ENCODE peak calls at places on chromosome 14, in four cellular contexts. P is IMR-90, L is H9, S is H1. B is an unnamed sample.

GRCh38 chr14:52723514-52724359 is 6.2 kb upstream of the STYX start:
- DNase-seq in P (no peak), L (no peak), S (no peak), B (no peak)

GRCh38 chr14:72651715-72652114 is 242.2 kb downstream of the DPF3 start:
- DNase-seq in P (no peak), L (no peak), S (peak; percentile 23), B (no peak)

GRCh38 chr14:47619397-47619796 is 56.0 kb downstream of the MDGA2 start:
- DNase-seq in P (no peak), L (no peak), S (no peak), B (no peak)

GRCh38 chr14:23171251-23171975 is 12.0 kb downstream of the SLC7A8 start:
- DNase-seq in P (no peak), L (no peak), S (no peak), B (no peak)

GRCh38 chr14:68507544-68508081 is 285.3 kb downstream of the ZFP36L1 start:
- DNase-seq in P (no peak), L (no peak), S (no peak), B (no peak)

GRCh38 chr14:68088463-68088862 is 268.9 kb downstream of the RAD51B start:
- DNase-seq in P (peak; percentile 36), L (no peak), S (no peak), B (no peak)

GRCh38 chr14:86683525-86683924 is 1153.6 kb downstream of the FLRT2 start:
- DNase-seq in P (no peak), L (no peak), S (no peak), B (no peak)

GRCh38 chr14:71143391-71144290 is 236.4 kb downstream of the PCNX1 start:
- DNase-seq in P (peak; percentile 80), L (no peak), S (no peak), B (peak; percentile 88)

GRCh38 chr14:105374389-105374788 is 23.9 kb upstream of the TEX22 start:
- DNase-seq in P (no peak), L (no peak), S (no peak), B (no peak)

GRCh38 chr14:71231521-71232393 is 324.5 kb downstream of the PCNX1 start:
- DNase-seq in P (no peak), L (peak; percentile 70), S (peak; percentile 47), B (peak; percentile 11)

GRCh38 chr14:49051328-49052060 is 534.7 kb downstream of the RPS29 start:
- DNase-seq in P (peak; percentile 86), L (no peak), S (no peak), B (peak; percentile 15)

GRCh38 chr14:55025948-55026347 is 951 bp downstream of the WDHD1 start:
- DNase-seq in P (no peak), L (no peak), S (no peak), B (no peak)

GRCh38 chr14:65704412-65704811 is 291.9 kb downstream of the FUT8 start:
- DNase-seq in P (peak; percentile 75), L (no peak), S (no peak), B (no peak)
- H3K56ac ChIP-seq in P (no peak overlapping the region), L (no peak overlapping the region), S (no peak overlapping the region), B (no peak overlapping the region)

GRCh38 chr14:56135001-56135400 is 16.8 kb downstream of the PELI2 start:
- DNase-seq in P (no peak), L (no peak), S (no peak), B (no peak)

GRCh38 chr14:56137842-56138241 is 19.6 kb downstream of the PELI2 start:
- DNase-seq in P (no peak), L (peak; percentile 34), S (peak; percentile 58), B (peak; percentile 43)

GRCh38 chr14:56135668-56136067 is 17.5 kb downstream of the PELI2 start:
- DNase-seq in P (no peak), L (no peak), S (no peak), B (no peak)

GRCh38 chr14:56138987-56139386 is 20.8 kb downstream of the PELI2 start:
- DNase-seq in P (no peak), L (no peak), S (no peak), B (no peak)

GRCh38 chr14:56136571-56137498 is 18.6 kb downstream of the PELI2 start:
- DNase-seq in P (peak; percentile 40), L (no peak), S (no peak), B (no peak)
- H3K4me1 ChIP-seq in P (peaks cover 15% of the 10 kb centered on the region), L (peaks cover 13% of the 10 kb centered on the region), S (peaks cover 22% of the 10 kb centered on the region), B (peaks cover 2% of the 10 kb centered on the region)

DNA sequence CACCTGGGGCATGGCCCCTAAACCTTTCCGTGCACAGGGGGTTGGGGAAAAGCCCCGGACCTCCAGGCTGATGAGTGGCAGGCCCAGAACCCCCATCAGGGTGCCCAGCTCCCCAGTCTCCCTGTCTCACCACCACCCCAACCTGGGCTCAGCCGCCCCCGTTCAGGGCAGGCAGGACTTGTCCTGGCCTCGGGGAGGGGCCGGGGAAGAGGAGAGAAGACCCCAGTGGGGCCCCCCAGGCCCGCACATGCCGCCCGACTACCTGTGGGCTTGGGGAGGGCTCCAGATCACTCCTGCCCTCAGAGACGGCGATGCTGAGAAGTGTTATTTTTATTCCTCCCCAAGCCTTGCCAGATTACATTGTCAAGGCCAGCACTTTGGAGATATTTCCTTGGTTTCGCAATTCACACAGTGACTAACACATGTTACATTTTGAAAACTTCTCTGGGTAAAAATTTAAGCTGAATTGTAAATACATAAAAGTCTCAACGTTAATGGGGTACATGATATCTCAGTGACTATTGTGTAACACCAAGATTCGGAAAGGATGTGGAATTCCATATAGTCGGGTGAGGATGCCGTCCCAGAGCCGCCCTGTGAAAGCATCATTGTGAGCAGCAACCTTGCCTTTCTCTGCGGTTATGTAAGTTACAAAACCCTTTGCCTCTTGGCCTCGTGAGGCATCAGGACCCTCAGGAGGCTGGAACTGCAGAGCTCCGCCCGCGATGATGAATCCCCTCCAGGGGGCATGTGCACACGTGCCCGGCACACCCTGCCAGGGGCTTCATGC is 85.6 kb upstream of the DIO3 start:
- DNase-seq in P (peak; percentile 81), L (peak; percentile 19), S (no peak), B (no peak)
- H3K27ac ChIP-seq in P (peak overlapping the region; percentile 21), L (no peak overlapping the region), S (no peak overlapping the region), B (no peak overlapping the region)

GRCh38 chr14:58746701-58747100 is 108.9 kb downstream of the DACT1 start:
- DNase-seq in P (no peak), L (no peak), S (no peak), B (no peak)

GRCh38 chr14:58744951-58745350 is 107.2 kb downstream of the DACT1 start:
- DNase-seq in P (no peak), L (no peak), S (no peak), B (peak; percentile 6)

GRCh38 chr14:58746261-58746660 is 108.5 kb downstream of the DACT1 start:
- DNase-seq in P (peak; percentile 92), L (no peak), S (no peak), B (no peak)

GRCh38 chr14:58749066-58749669 is 111.4 kb downstream of the DACT1 start:
- DNase-seq in P (peak; percentile 98), L (no peak), S (no peak), B (no peak)

GRCh38 chr14:58747181-58747580 is 109.4 kb downstream of the DACT1 start:
- DNase-seq in P (peak; percentile 86), L (no peak), S (no peak), B (no peak)
- H3K56ac ChIP-seq in P (no peak overlapping the region), L (no peak overlapping the region), S (no peak overlapping the region), B (no peak overlapping the region)

DNA sequence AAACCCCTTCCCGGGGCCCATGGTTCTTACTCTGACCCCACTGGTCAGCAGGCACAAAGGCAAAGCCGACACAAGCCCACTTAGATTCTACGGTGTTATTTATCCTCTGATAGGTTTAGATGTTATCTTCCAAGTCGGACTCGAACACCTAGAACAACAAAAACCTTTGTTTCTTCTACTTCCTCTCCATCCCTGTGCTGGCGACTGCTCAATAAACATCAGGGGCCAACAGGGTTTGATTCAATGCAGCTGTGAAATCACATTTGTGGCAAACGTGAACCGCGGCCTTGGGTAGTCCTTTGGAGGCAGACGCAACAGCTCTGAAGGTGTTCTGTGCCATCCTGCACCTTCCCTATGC is 87.1 kb downstream of the CHGA start:
- DNase-seq in P (no peak), L (no peak), S (no peak), B (no peak)
- H3K4me1 ChIP-seq in P (peaks cover 6% of the 10 kb centered on the region), L (no peaks in the 10 kb centered on the region), S (peaks cover 3% of the 10 kb centered on the region), B (no peaks in the 10 kb centered on the region)

GRCh38 chr14:50299585-50299984 is 12.4 kb downstream of the L2HGDH start:
- DNase-seq in P (no peak), L (no peak), S (no peak), B (peak; percentile 28)
- H3K27ac ChIP-seq in P (no peak overlapping the region), L (no peak overlapping the region), S (no peak overlapping the region), B (no peak overlapping the region)

GRCh38 chr14:40393143-40393542 is 960.9 kb upstream of the FBXO33 start:
- DNase-seq in P (no peak), L (no peak), S (no peak), B (no peak)
- H3K56ac ChIP-seq in P (no peak overlapping the region), L (no peak overlapping the region), S (no peak overlapping the region), B (no peak overlapping the region)

GRCh38 chr14:24234095-24235020 is 1.6 kb downstream of the GMPR2 start:
- DNase-seq in P (no peak), L (no peak), S (no peak), B (no peak)

GRCh38 chr14:24236689-24237462 is 4.1 kb downstream of the GMPR2 start:
- DNase-seq in P (no peak), L (no peak), S (no peak), B (no peak)

GRCh38 chr14:24238123-24238522 is 4.3 kb downstream of the TINF2 start:
- DNase-seq in P (no peak), L (no peak), S (no peak), B (peak; percentile 7)

GRCh38 chr14:24237463-24237955 is 4.8 kb downstream of the GMPR2 start:
- DNase-seq in P (no peak), L (no peak), S (no peak), B (no peak)

GRCh38 chr14:24235804-24236688 is 3.3 kb downstream of the GMPR2 start:
- DNase-seq in P (no peak), L (no peak), S (no peak), B (no peak)
- H3K4me1 ChIP-seq in P (peaks cover 14% of the 10 kb centered on the region), L (peaks cover 6% of the 10 kb centered on the region), S (peaks cover 2% of the 10 kb centered on the region), B (peaks cover 2% of the 10 kb centered on the region)

GRCh38 chr14:56796259-56796658 is 14.0 kb downstream of the OTX2 start:
- DNase-seq in P (no peak), L (no peak), S (no peak), B (peak; percentile 69)

GRCh38 chr14:56798447-56799326 is 11.6 kb downstream of the OTX2 start:
- DNase-seq in P (no peak), L (peak; percentile 65), S (no peak), B (peak; percentile 95)

GRCh38 chr14:56795284-56795622 is 15.0 kb downstream of the OTX2 start:
- DNase-seq in P (no peak), L (peak; percentile 53), S (no peak), B (no peak)

GRCh38 chr14:56797569-56798446 is 12.5 kb downstream of the OTX2 start:
- DNase-seq in P (no peak), L (peak; percentile 58), S (peak; percentile 79), B (peak; percentile 77)

GRCh38 chr14:56797003-56797568 is 13.2 kb downstream of the OTX2 start:
- DNase-seq in P (no peak), L (no peak), S (peak; percentile 64), B (no peak)
- H3K27ac ChIP-seq in P (no peak overlapping the region), L (no peak overlapping the region), S (no peak overlapping the region), B (peak overlapping the region; percentile 96)

DNA sequence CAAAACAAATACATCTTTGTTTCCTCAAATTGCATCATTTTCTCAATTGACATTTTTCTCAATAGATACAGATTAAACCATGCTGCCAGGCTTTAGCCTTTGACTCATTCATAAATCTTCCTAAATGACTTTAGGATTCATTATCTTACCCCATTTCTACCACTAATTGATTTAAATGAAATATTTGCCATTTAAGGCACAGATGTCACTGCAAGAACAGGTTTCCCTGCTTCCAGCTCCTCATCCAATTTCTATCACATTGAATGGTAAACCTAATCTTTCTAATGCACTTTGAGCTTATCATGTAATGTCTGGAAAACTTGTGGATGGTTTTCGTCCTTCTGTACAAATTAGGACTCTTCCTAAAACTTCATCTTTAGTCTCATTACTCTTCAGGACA is 298.7 kb downstream of the RPL10L start:
- DNase-seq in P (no peak), L (no peak), S (no peak), B (no peak)
- H3K56ac ChIP-seq in P (no peak overlapping the region), L (no peak overlapping the region), S (no peak overlapping the region), B (no peak overlapping the region)

B was measured in mesendoderm.